ENCODE peak calls at places on chromosomes 12 and 14, in nine cellular contexts. U is GM12878, W is adrenal gland, I is fibroblast of the aortic adventitia, D is BJ, A is fibroblast of mammary gland, O is lower lobe of right lung, N is tibial nerve, V is SJSA1. S is an unnamed sample.

GRCh38 chr12:110732572-110732971 is 10.1 kb downstream of the PPP1CC start:
- DNase-seq in A (no peak), V (no peak), D (no peak), U (no peak), I (no peak), O (no peak), N (no peak), W (no peak), S (no peak)

GRCh38 chr14:38238332-38238731 is 17.6 kb downstream of the CLEC14A start:
- DNase-seq in N (no peak), U (no peak), O (no peak), A (peak; percentile 44), D (no peak), I (no peak), W (no peak), V (no peak), S (no peak)

GRCh38 chr12:14373202-14373601 is 7.7 kb downstream of the ATF7IP start:
- DNase-seq in D (no peak), U (no peak), A (peak; percentile 71), W (no peak), V (peak; percentile 20), N (no peak), O (no peak), I (peak; percentile 86), S (no peak)

GRCh38 chr14:100590726-100591452 is 3.7 kb upstream of the BEGAIN start:
- DNase-seq in V (no peak), O (peak; percentile 22), N (no peak), I (no peak), D (no peak), A (no peak), U (no peak), W (no peak), S (no peak)

GRCh38 chr12:81502912-81503695 is 256.0 kb downstream of the PPFIA2 start:
- DNase-seq in I (peak; percentile 87), A (peak; percentile 94), U (no peak), W (no peak), N (no peak), V (peak; percentile 7), D (no peak), O (no peak), S (no peak)

GRCh38 chr12:66648336-66648735 is 30.5 kb downstream of the GRIP1 start:
- DNase-seq in O (no peak), D (no peak), V (no peak), W (no peak), N (no peak), A (no peak), I (no peak), U (no peak), S (no peak)

GRCh38 chr12:96398422-96399080 is 1.7 kb downstream of the CDK17 start:
- DNase-seq in V (peak; percentile 43), A (peak; percentile 49), D (no peak), W (no peak), O (no peak), N (no peak), I (no peak), U (no peak), S (no peak)

GRCh38 chr12:57755454-57756372 is 810 bp downstream of the MARCHF9 start:
- DNase-seq in N (no peak), U (no peak), I (no peak), V (peak; percentile 85), W (no peak), A (no peak), D (no peak), O (peak; percentile 66), S (no peak)

GRCh38 chr14:21023174-21023573 is 1.7 kb downstream of the NDRG2 start:
- DNase-seq in I (no peak), N (no peak), A (no peak), D (no peak), W (peak; percentile 57), U (no peak), O (no peak), V (no peak), S (peak; percentile 49)
- H3K4me3 ChIP-seq in I (no peak overlapping the region), N (peak overlapping the region; percentile 65), A (no peak overlapping the region), D (no peak overlapping the region), W (no peak overlapping the region), U (no peak overlapping the region), O (peak overlapping the region; percentile 90), V (no peak overlapping the region), S (peak overlapping the region; percentile 99)

GRCh38 chr14:77037886-77038511 is 9.5 kb upstream of the IRF2BPL start:
- DNase-seq in O (peak; percentile 68), D (no peak), U (no peak), A (no peak), V (peak; percentile 41), W (peak; percentile 44), I (peak; percentile 33), N (no peak), S (no peak)
- H3K4me3 ChIP-seq in O (no peak overlapping the region), D (peak overlapping the region; percentile 11), U (no peak overlapping the region), A (no peak overlapping the region), V (no peak overlapping the region), W (no peak overlapping the region), I (no peak overlapping the region), N (no peak overlapping the region), S (no peak overlapping the region)

GRCh38 chr12:1691123-1692007 is 495 bp downstream of the ADIPOR2 start:
- DNase-seq in N (no peak), D (no peak), W (peak; percentile 47), A (no peak), U (no peak), I (no peak), V (peak; percentile 63), O (peak; percentile 73), S (no peak)

GRCh38 chr12:1690578-1691122 is at the start of gene ADIPOR2:
- DNase-seq in I (peak; percentile 96), U (peak; percentile 90), W (peak; percentile 96), A (peak; percentile 96), V (peak; percentile 94), O (peak; percentile 96), D (peak; percentile 80), N (peak; percentile 89), S (peak; percentile 92)

GRCh38 chr12:1692221-1692620 is 1.4 kb downstream of the ADIPOR2 start:
- DNase-seq in D (no peak), A (no peak), U (no peak), W (no peak), O (no peak), V (no peak), I (no peak), N (no peak), S (no peak)

GRCh38 chr12:1695836-1696670 is 5.2 kb downstream of the ADIPOR2 start:
- DNase-seq in U (no peak), I (peak; percentile 37), N (no peak), V (no peak), W (no peak), O (no peak), A (no peak), D (no peak), S (no peak)

GRCh38 chr12:1692895-1693294 is 2.0 kb downstream of the ADIPOR2 start:
- DNase-seq in U (no peak), V (no peak), N (no peak), I (no peak), O (no peak), D (no peak), W (no peak), A (no peak), S (no peak)
- H3K4me3 ChIP-seq in U (peak overlapping the region; percentile 93), V (no peak overlapping the region), N (peak overlapping the region; percentile 99), I (no peak overlapping the region), O (peak overlapping the region; percentile 89), D (no peak overlapping the region), W (no peak overlapping the region), A (no peak overlapping the region), S (no peak overlapping the region)

GRCh38 chr14:75832621-75833297 is 149.0 kb downstream of the TGFB3 start:
- DNase-seq in N (no peak), U (no peak), D (peak; percentile 63), A (peak; percentile 95), O (no peak), V (no peak), W (no peak), I (peak; percentile 61), S (no peak)

GRCh38 chr14:75829316-75829715 is 152.5 kb downstream of the TGFB3 start:
- DNase-seq in N (no peak), D (no peak), O (no peak), W (no peak), U (no peak), V (no peak), I (no peak), A (no peak), S (no peak)

GRCh38 chr14:75831455-75831854 is 150.3 kb downstream of the TGFB3 start:
- DNase-seq in U (no peak), V (peak; percentile 19), D (no peak), A (peak; percentile 95), N (peak; percentile 34), I (peak; percentile 81), W (no peak), O (peak; percentile 86), S (peak; percentile 14)

GRCh38 chr14:75833326-75834020 is 148.3 kb downstream of the TGFB3 start:
- DNase-seq in D (no peak), I (no peak), N (no peak), A (no peak), O (no peak), W (no peak), V (no peak), U (no peak), S (no peak)

GRCh38 chr14:75831971-75832370 is 149.8 kb downstream of the TGFB3 start:
- DNase-seq in N (no peak), A (peak; percentile 84), I (no peak), U (no peak), O (no peak), D (no peak), W (no peak), V (no peak), S (no peak)
- H3K4me3 ChIP-seq in N (no peak overlapping the region), A (no peak overlapping the region), I (no peak overlapping the region), U (no peak overlapping the region), O (no peak overlapping the region), D (no peak overlapping the region), W (no peak overlapping the region), V (no peak overlapping the region), S (no peak overlapping the region)

DNA sequence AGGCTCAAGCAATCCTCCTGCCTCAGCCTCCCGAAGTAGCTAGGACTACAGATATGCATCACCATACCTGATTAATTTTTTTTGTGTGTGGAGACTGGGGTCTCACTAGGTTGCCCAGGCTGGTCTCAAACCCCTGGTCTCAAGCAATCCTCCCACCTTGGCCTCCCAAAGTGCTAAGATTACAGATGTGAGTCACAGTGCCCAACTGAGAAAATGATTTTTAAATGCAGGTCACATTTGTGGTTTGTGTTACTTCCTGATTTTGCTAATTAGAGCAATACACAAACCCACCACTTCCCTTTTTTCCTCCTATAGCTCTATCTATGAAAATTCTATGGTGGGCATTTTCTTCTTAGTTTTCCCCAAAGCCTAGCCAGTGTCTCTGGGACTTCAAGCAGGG is 45.5 kb upstream of the TMEM263 start:
- DNase-seq in N (no peak), O (no peak), I (no peak), U (peak; percentile 84), A (no peak), D (no peak), V (no peak), W (no peak), S (no peak)
- H3K4me3 ChIP-seq in N (no peak overlapping the region), O (no peak overlapping the region), I (no peak overlapping the region), U (peak overlapping the region; percentile 3), A (no peak overlapping the region), D (no peak overlapping the region), V (no peak overlapping the region), W (no peak overlapping the region), S (no peak overlapping the region)

GRCh38 chr14:68977741-68978549 is 1.2 kb downstream of the ACTN1 start:
- DNase-seq in D (no peak), A (peak; percentile 88), W (peak; percentile 70), I (peak; percentile 39), N (peak; percentile 39), U (no peak), O (peak; percentile 81), V (peak; percentile 96), S (no peak)
- H3K4me3 ChIP-seq in D (peak overlapping the region; percentile 96), A (peak overlapping the region; percentile 91), W (peak overlapping the region; percentile 67), I (peak overlapping the region; percentile 95), N (peak overlapping the region; percentile 88), U (peak overlapping the region; percentile 80), O (peak overlapping the region; percentile 94), V (peak overlapping the region; percentile 94), S (peak overlapping the region; percentile 92)

S was measured in gastrocnemius medialis.